ENCODE peak calls at places on chromosomes 1 and 21, in eight cellular contexts. U, R, P, O, D, N, M and X are unnamed samples.

GRCh38 chr1:206705187-206705586 is 20.5 kb downstream of the MAPKAPK2 start:
- DNase-seq in U (peak), R (no peak), P (peak), O (peak), D (peak), N (no peak), M (peak), X (peak)

GRCh38 chr21:36076878-36077658 is 7.2 kb downstream of the CBR1 start:
- DNase-seq in U (no peak), R (no peak), P (no peak), O (no peak), D (no peak), N (no peak), M (no peak), X (no peak)

GRCh38 chr1:46617108-46617694 is 590 bp upstream of the MOB3C start:
- DNase-seq in U (no peak), R (no peak), P (no peak), O (no peak), D (no peak), N (no peak), M (no peak), X (peak)

GRCh38 chr1:181083842-181084605 is 4.5 kb upstream of the IER5 start:
- DNase-seq in U (no peak), R (peak), P (no peak), O (peak), D (peak), N (no peak), M (peak), X (peak)

GRCh38 chr1:202584707-202585590 is 125.3 kb downstream of the SYT2 start:
- DNase-seq in U (no peak), R (no peak), P (no peak), O (no peak), D (no peak), N (no peak), M (no peak), X (no peak)

GRCh38 chr1:40256401-40257084 is 1.5 kb upstream of the ZMPSTE24 start:
- DNase-seq in U (no peak), R (no peak), P (no peak), O (no peak), D (no peak), N (no peak), M (no peak), X (no peak)

GRCh38 chr1:36530261-36530660 is 47.5 kb upstream of the CSF3R start:
- DNase-seq in U (no peak), R (no peak), P (no peak), O (no peak), D (peak), N (no peak), M (no peak), X (no peak)

GRCh38 chr1:156589546-156589945 is 2.0 kb upstream of the NAXE start:
- DNase-seq in U (no peak), R (no peak), P (no peak), O (no peak), D (no peak), N (no peak), M (no peak), X (no peak)

GRCh38 chr1:229004227-229004833 is 266.6 kb upstream of the RAB4A start:
- DNase-seq in U (no peak), R (no peak), P (no peak), O (no peak), D (peak), N (no peak), M (no peak), X (no peak)

GRCh38 chr1:84141177-84142003 is 2.7 kb upstream of the PRKACB start:
- DNase-seq in U (no peak), R (no peak), P (no peak), O (peak), D (no peak), N (no peak), M (peak), X (peak)

GRCh38 chr1:94125551-94126514 is 4.9 kb upstream of the ABCA4 start:
- DNase-seq in U (no peak), R (no peak), P (no peak), O (no peak), D (no peak), N (no peak), M (no peak), X (peak)

GRCh38 chr1:32665915-32666314 is 14.9 kb downstream of the RBBP4 start:
- DNase-seq in U (no peak), R (no peak), P (no peak), O (no peak), D (no peak), N (no peak), M (no peak), X (no peak)

GRCh38 chr1:63593303-63593886 is at the start of gene PGM1:
- DNase-seq in U (peak), R (peak), P (peak), O (peak), D (peak), N (peak), M (peak), X (peak)

GRCh38 chr1:226649780-226650179 is 89.3 kb downstream of the ITPKB start:
- DNase-seq in U (no peak), R (no peak), P (no peak), O (no peak), D (no peak), N (no peak), M (peak), X (no peak)

GRCh38 chr1:171142081-171142450 is 43.0 kb upstream of the FMO2 start:
- DNase-seq in U (peak), R (peak), P (peak), O (no peak), D (peak), N (peak), M (peak), X (no peak)

GRCh38 chr1:7335224-7335879 is 435.7 kb upstream of the VAMP3 start:
- DNase-seq in U (no peak), R (no peak), P (no peak), O (no peak), D (no peak), N (no peak), M (no peak), X (peak)

GRCh38 chr21:41280115-41280919 is 36.3 kb upstream of the FAM3B start:
- DNase-seq in U (peak), R (no peak), P (peak), O (no peak), D (no peak), N (peak), M (peak), X (no peak)

GRCh38 chr1:62428351-62428750 is 8.5 kb upstream of the USP1 start:
- DNase-seq in U (no peak), R (no peak), P (no peak), O (no peak), D (no peak), N (no peak), M (no peak), X (no peak)

GRCh38 chr1:222370911-222371717 is 176.8 kb downstream of the HHIPL2 start:
- DNase-seq in U (peak), R (no peak), P (peak), O (no peak), D (no peak), N (peak), M (peak), X (peak)

GRCh38 chr1:46183119-46183842 is 7.0 kb upstream of the P3R3URF start:
- DNase-seq in U (peak), R (peak), P (peak), O (no peak), D (peak), N (peak), M (peak), X (peak)

GRCh38 chr1:169809370-169810095 is 14.8 kb upstream of the METTL18 start:
- DNase-seq in U (no peak), R (no peak), P (peak), O (peak), D (no peak), N (no peak), M (peak), X (peak)

GRCh38 chr1:197692965-197693364 is 82.3 kb downstream of the DENND1B start:
- DNase-seq in U (no peak), R (no peak), P (no peak), O (peak), D (no peak), N (no peak), M (peak), X (peak)

GRCh38 chr1:27885114-27885528 is 12.8 kb downstream of the THEMIS2 start:
- DNase-seq in U (no peak), R (no peak), P (no peak), O (no peak), D (no peak), N (no peak), M (no peak), X (no peak)

GRCh38 chr1:201142011-201142853 is 12.0 kb downstream of the TMEM9 start:
- DNase-seq in U (no peak), R (no peak), P (no peak), O (no peak), D (peak), N (no peak), M (no peak), X (no peak)

GRCh38 chr1:21736876-21737275 is 46.1 kb downstream of the USP48 start:
- DNase-seq in U (no peak), R (no peak), P (no peak), O (no peak), D (no peak), N (no peak), M (no peak), X (no peak)

GRCh38 chr1:223667484-223668182 is 2.1 kb upstream of the CAPN8 start:
- DNase-seq in U (no peak), R (no peak), P (no peak), O (no peak), D (no peak), N (no peak), M (peak), X (peak)

GRCh38 chr21:38477241-38477640 is 21.0 kb downstream of the ERG start:
- DNase-seq in U (no peak), R (no peak), P (no peak), O (no peak), D (no peak), N (no peak), M (no peak), X (no peak)

GRCh38 chr1:13585996-13586395 is 2.4 kb downstream of the PDPN start:
- DNase-seq in U (no peak), R (no peak), P (no peak), O (no peak), D (no peak), N (no peak), M (no peak), X (peak)

GRCh38 chr1:24898152-24898908 is 31.7 kb downstream of the RUNX3 start:
- DNase-seq in U (no peak), R (no peak), P (no peak), O (no peak), D (peak), N (no peak), M (peak), X (peak)

GRCh38 chr1:200908158-200908868 is 13.6 kb downstream of the INAVA start:
- DNase-seq in U (no peak), R (no peak), P (no peak), O (no peak), D (no peak), N (no peak), M (no peak), X (no peak)

GRCh38 chr1:227225715-227226346 is 92.5 kb downstream of the CDC42BPA start:
- DNase-seq in U (peak), R (no peak), P (peak), O (no peak), D (no peak), N (peak), M (peak), X (peak)

GRCh38 chr1:109162626-109163025 is 48.7 kb downstream of the ELAPOR1 start:
- DNase-seq in U (no peak), R (no peak), P (no peak), O (no peak), D (no peak), N (no peak), M (no peak), X (no peak)

GRCh38 chr1:109164538-109164937 is 49.2 kb upstream of the SARS1 start:
- DNase-seq in U (no peak), R (no peak), P (no peak), O (no peak), D (no peak), N (no peak), M (no peak), X (no peak)

GRCh38 chr1:109160054-109160840 is 46.3 kb downstream of the ELAPOR1 start:
- DNase-seq in U (no peak), R (no peak), P (no peak), O (no peak), D (no peak), N (no peak), M (no peak), X (no peak)

GRCh38 chr1:109163549-109163948 is 49.6 kb downstream of the ELAPOR1 start:
- DNase-seq in U (no peak), R (no peak), P (no peak), O (no peak), D (no peak), N (no peak), M (no peak), X (no peak)

GRCh38 chr1:109161836-109162606 is 48.1 kb downstream of the ELAPOR1 start:
- DNase-seq in U (peak), R (peak), P (no peak), O (no peak), D (peak), N (peak), M (peak), X (peak)
- H3K4me3 ChIP-seq in U (no peak), R (no peak), P (peak), O (no peak), D (no peak), N (peak), M (peak), X (no peak)

GRCh38 chr1:38376577-38376976 is 330.0 kb upstream of the POU3F1 start:
- DNase-seq in U (no peak), R (no peak), P (no peak), O (no peak), D (no peak), N (no peak), M (no peak), X (no peak)

GRCh38 chr1:38371505-38371844 is 324.9 kb upstream of the POU3F1 start:
- DNase-seq in U (no peak), R (no peak), P (no peak), O (no peak), D (no peak), N (no peak), M (no peak), X (no peak)

GRCh38 chr1:38370716-38371504 is 324.3 kb upstream of the POU3F1 start:
- DNase-seq in U (no peak), R (no peak), P (no peak), O (peak), D (no peak), N (no peak), M (no peak), X (no peak)

DNA sequence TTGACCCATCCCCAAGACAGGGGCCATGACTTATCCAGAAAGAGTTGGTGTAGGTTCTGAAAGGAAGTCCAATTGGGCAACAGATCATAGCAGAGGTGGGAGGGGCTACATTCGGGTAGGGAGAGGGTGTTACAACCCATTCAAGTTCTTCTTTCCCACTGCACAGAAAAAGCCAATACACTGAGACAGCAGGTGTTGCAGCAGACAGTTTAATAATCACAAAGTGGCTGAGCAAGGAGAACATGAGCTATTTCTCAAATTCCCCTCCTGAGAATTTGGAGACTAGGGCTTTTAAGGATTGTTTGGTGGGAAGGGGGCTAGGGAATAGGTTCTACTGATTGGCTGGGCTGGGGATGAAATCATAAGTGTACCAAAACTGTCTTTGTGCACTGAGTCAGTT is 328.4 kb upstream of the POU3F1 start:
- DNase-seq in U (no peak), R (no peak), P (no peak), O (no peak), D (no peak), N (no peak), M (no peak), X (no peak)
- H3K4me3 ChIP-seq in U (no peak), R (no peak), P (no peak), O (no peak), D (no peak), N (no peak), M (no peak), X (no peak)

GRCh38 chr1:54603241-54603640 is 20.1 kb downstream of the FAM151A start:
- DNase-seq in U (no peak), R (no peak), P (no peak), O (no peak), D (no peak), N (no peak), M (no peak), X (no peak)
- H3K4me3 ChIP-seq in U (no peak), R (no peak), P (no peak), O (no peak), D (no peak), N (no peak), M (no peak), X (no peak)

GRCh38 chr1:59698386-59698785 is 116.4 kb upstream of the HOOK1 start:
- DNase-seq in U (no peak), R (no peak), P (no peak), O (no peak), D (no peak), N (no peak), M (no peak), X (no peak)

GRCh38 chr1:59695301-59695700 is 119.4 kb upstream of the HOOK1 start:
- DNase-seq in U (no peak), R (no peak), P (no peak), O (no peak), D (no peak), N (no peak), M (no peak), X (no peak)

GRCh38 chr1:59699227-59699847 is 115.4 kb upstream of the HOOK1 start:
- DNase-seq in U (no peak), R (no peak), P (no peak), O (peak), D (no peak), N (no peak), M (peak), X (peak)

GRCh38 chr1:59696421-59697115 is 118.2 kb upstream of the HOOK1 start:
- DNase-seq in U (no peak), R (no peak), P (no peak), O (no peak), D (no peak), N (no peak), M (no peak), X (no peak)

DNA sequence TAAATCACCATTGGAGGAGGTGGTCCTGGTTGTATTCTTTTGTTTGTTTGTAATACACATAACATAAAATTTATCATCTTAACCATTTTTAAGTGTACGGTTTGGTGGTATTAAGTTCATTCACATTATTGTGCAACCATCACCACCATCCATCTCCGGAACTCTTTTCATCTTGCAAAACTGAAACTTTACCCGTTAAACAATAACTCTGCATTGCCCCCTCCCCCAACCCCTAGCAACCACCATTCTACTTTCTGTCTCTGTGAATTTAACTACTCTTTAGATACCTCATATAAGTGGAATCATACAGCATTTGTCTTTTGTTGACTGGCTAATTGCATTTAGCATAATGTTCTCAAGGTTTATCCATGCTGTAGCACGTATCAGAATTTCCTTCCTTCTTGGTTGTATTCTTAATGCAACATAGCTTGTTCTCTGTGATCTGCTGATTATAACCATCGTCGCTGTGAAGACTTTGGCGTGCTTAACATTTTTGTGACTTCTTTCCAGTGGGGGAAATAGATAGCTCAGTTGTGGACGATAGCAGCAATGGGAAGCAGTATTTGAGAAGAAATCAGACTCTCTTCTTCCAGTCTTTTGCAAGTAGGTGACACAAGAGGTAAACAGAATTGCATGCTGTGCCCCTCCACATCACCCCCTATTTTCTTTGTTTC is 117.5 kb upstream of the HOOK1 start:
- DNase-seq in U (no peak), R (no peak), P (no peak), O (no peak), D (no peak), N (no peak), M (no peak), X (no peak)
- H3K4me3 ChIP-seq in U (no peak), R (no peak), P (no peak), O (no peak), D (no peak), N (no peak), M (no peak), X (no peak)

GRCh38 chr1:219310181-219310728 is 136.6 kb downstream of the LYPLAL1 start:
- DNase-seq in U (no peak), R (no peak), P (no peak), O (no peak), D (no peak), N (no peak), M (no peak), X (no peak)

GRCh38 chr1:219299420-219299819 is 125.7 kb downstream of the LYPLAL1 start:
- DNase-seq in U (no peak), R (no peak), P (no peak), O (no peak), D (no peak), N (no peak), M (no peak), X (no peak)

GRCh38 chr1:219308367-219308766 is 134.7 kb downstream of the LYPLAL1 start:
- DNase-seq in U (no peak), R (no peak), P (no peak), O (no peak), D (no peak), N (no peak), M (no peak), X (no peak)

GRCh38 chr1:219302697-219303096 is 129.0 kb downstream of the LYPLAL1 start:
- DNase-seq in U (no peak), R (no peak), P (no peak), O (no peak), D (no peak), N (no peak), M (peak), X (no peak)

DNA sequence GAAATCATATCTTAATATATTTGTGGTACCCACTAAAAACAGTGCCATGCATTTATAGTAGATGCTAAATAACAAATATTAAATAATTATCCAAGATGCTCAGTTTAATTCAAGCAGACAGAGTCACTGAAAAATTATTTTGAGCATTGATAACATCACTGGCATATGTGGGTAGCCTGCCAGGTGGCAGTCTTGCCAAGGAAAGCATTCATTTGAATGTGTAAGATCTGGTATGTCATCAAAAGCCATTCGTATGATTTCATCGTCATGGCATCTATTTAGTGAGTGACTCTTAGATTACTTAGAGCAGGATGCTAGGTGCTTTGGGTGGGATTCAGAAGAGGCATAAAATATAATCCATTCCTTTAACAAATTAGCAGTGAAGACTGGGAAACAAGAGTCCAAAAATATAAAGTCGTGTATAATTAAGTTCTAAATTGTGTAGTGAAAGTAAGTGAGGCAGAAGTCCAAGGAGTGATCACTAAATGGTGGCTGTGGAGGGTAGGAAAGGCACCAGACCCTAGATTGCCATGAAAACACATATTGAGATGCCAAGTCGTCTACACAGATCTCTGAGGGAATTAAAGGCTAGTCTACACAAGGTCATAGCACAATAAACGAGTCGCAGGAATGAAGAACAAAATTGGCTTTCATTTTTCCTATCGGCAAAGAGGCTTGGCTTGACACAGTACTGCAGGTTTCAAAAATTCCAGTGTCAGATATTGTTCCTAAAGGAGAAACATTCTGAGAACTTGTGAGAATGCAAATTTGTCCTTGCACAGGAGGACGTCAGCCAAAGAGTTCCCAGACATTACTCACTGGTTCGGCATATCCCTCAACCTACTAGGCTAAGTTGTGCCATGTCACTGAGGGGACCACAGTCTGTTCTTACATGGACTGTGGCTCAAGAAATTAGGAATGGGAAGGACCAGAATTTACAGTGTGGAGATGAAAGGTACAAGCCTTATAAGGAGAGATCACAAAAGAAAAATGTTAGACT is 130.8 kb downstream of the LYPLAL1 start:
- DNase-seq in U (no peak), R (no peak), P (no peak), O (no peak), D (peak), N (no peak), M (peak), X (peak)
- H3K4me3 ChIP-seq in U (no peak), R (no peak), P (no peak), O (no peak), D (peak), N (no peak), M (no peak), X (no peak)